ENCODE peak calls at places on chromosomes 16 and 17, in nine cellular contexts. R, N, H, B, V, M, C, E and K are unnamed samples.

GRCh38 chr17:74513987-74514631 is 17.2 kb downstream of the CD300LB start:
- DNase-seq in R (no peak), N (peak; percentile 62), H (peak; percentile 25), B (no peak), V (no peak), M (no peak), C (no peak), E (no peak), K (no peak)

GRCh38 chr17:37327341-37328090 is 48.3 kb upstream of the C17orf78 start:
- DNase-seq in R (no peak), N (no peak), H (no peak), B (no peak), V (no peak), M (no peak), C (no peak), E (no peak), K (no peak)

GRCh38 chr16:87085441-87085840 is 231.8 kb downstream of the C16orf95 start:
- DNase-seq in R (no peak), N (no peak), H (no peak), B (no peak), V (no peak), M (no peak), C (no peak), E (no peak), K (no peak)

GRCh38 chr17:21285164-21286065 is 904 bp downstream of the MAP2K3 start:
- DNase-seq in R (peak; percentile 51), N (peak; percentile 42), H (peak; percentile 61), B (peak; percentile 81), V (peak; percentile 67), M (peak; percentile 34), C (no peak), E (peak; percentile 47), K (peak; percentile 46)

GRCh38 chr17:60039509-60040442 is 38.9 kb downstream of the HEATR6 start:
- DNase-seq in R (no peak), N (no peak), H (no peak), B (no peak), V (no peak), M (no peak), C (no peak), E (no peak), K (no peak)

GRCh38 chr16:25041437-25041836 is 26.3 kb upstream of the ARHGAP17 start:
- DNase-seq in R (no peak), N (no peak), H (no peak), B (no peak), V (no peak), M (no peak), C (no peak), E (no peak), K (no peak)

GRCh38 chr16:26752166-26752565 is 314.6 kb upstream of the C16orf82 start:
- DNase-seq in R (no peak), N (no peak), H (no peak), B (no peak), V (no peak), M (no peak), C (no peak), E (no peak), K (no peak)

GRCh38 chr16:61323456-61323855 is 712.8 kb downstream of the CDH8 start:
- DNase-seq in R (no peak), N (no peak), H (no peak), B (no peak), V (no peak), M (no peak), C (no peak), E (no peak), K (no peak)

GRCh38 chr17:56600246-56600645 is 6.7 kb downstream of the NOG start:
- DNase-seq in R (no peak), N (no peak), H (no peak), B (no peak), V (no peak), M (no peak), C (no peak), E (no peak), K (no peak)

GRCh38 chr16:10126686-10127085 is 55.5 kb downstream of the GRIN2A start:
- DNase-seq in R (no peak), N (no peak), H (no peak), B (no peak), V (no peak), M (no peak), C (no peak), E (peak; percentile 24), K (no peak)

GRCh38 chr16:46789499-46790414 is 41.2 kb downstream of the C16orf87 start:
- DNase-seq in R (peak; percentile 83), N (peak; percentile 79), H (peak; percentile 82), B (peak; percentile 82), V (peak; percentile 86), M (peak; percentile 81), C (peak; percentile 54), E (peak; percentile 77), K (peak; percentile 92)

GRCh38 chr17:50213026-50214015 is 11.9 kb upstream of the COL1A1 start:
- DNase-seq in R (no peak), N (no peak), H (peak; percentile 10), B (no peak), V (peak; percentile 31), M (no peak), C (no peak), E (peak; percentile 23), K (no peak)

GRCh38 chr17:77724876-77725615 is 233.5 kb upstream of the TNRC6C start:
- DNase-seq in R (peak; percentile 61), N (no peak), H (peak; percentile 53), B (no peak), V (no peak), M (no peak), C (no peak), E (no peak), K (no peak)

GRCh38 chr17:16941643-16942042 is 30.3 kb downstream of the TNFRSF13B start:
- DNase-seq in R (no peak), N (peak; percentile 6), H (no peak), B (no peak), V (no peak), M (no peak), C (no peak), E (no peak), K (no peak)

GRCh38 chr17:64443086-64443760 is 5.7 kb upstream of the MILR1 start:
- DNase-seq in R (no peak), N (no peak), H (no peak), B (no peak), V (no peak), M (no peak), C (no peak), E (no peak), K (no peak)

GRCh38 chr17:64447526-64447925 is 1.4 kb upstream of the MILR1 start:
- DNase-seq in R (no peak), N (no peak), H (no peak), B (no peak), V (no peak), M (no peak), C (no peak), E (no peak), K (no peak)

GRCh38 chr17:64449545-64449944 is 630 bp downstream of the MILR1 start:
- DNase-seq in R (no peak), N (no peak), H (no peak), B (no peak), V (no peak), M (no peak), C (no peak), E (no peak), K (no peak)

GRCh38 chr17:64448665-64449512 is at the start of gene MILR1:
- DNase-seq in R (peak; percentile 24), N (peak; percentile 35), H (no peak), B (peak; percentile 71), V (no peak), M (peak; percentile 33), C (no peak), E (peak; percentile 18), K (no peak)
- TF ChIP-seq POLR2A in R (no peak), N (no peak), H (no peak), B (no peak), V (no peak), M (no peak), C (no peak), E (no peak), K (no peak)

GRCh38 chr17:38881600-38882191 is 11.8 kb downstream of the LASP1 start:
- DNase-seq in R (peak; percentile 60), N (peak; percentile 79), H (peak; percentile 52), B (peak; percentile 92), V (peak; percentile 90), M (peak; percentile 76), C (peak; percentile 62), E (peak; percentile 85), K (no peak)

GRCh38 chr17:38877130-38877851 is 7.4 kb downstream of the LASP1 start:
- DNase-seq in R (peak; percentile 43), N (no peak), H (no peak), B (no peak), V (peak; percentile 31), M (no peak), C (no peak), E (no peak), K (no peak)

GRCh38 chr17:38875477-38876080 is 5.7 kb downstream of the LASP1 start:
- DNase-seq in R (no peak), N (no peak), H (no peak), B (no peak), V (peak; percentile 30), M (no peak), C (no peak), E (no peak), K (no peak)

GRCh38 chr17:38883592-38884526 is 14.0 kb downstream of the LASP1 start:
- DNase-seq in R (no peak), N (no peak), H (no peak), B (no peak), V (no peak), M (no peak), C (no peak), E (no peak), K (no peak)

GRCh38 chr17:38879878-38880727 is 10.2 kb downstream of the LASP1 start:
- DNase-seq in R (peak; percentile 41), N (peak; percentile 50), H (no peak), B (peak; percentile 79), V (peak; percentile 69), M (no peak), C (no peak), E (peak; percentile 62), K (no peak)
- H3K4me1 ChIP-seq in R (peaks cover 71% of the 10 kb centered on the region), N (peaks cover 59% of the 10 kb centered on the region), H (peaks cover 95% of the 10 kb centered on the region), B (peaks cover 86% of the 10 kb centered on the region), V (peaks cover 32% of the 10 kb centered on the region), M (peaks cover 92% of the 10 kb centered on the region), C (peaks cover 85% of the 10 kb centered on the region), E (peaks cover 29% of the 10 kb centered on the region), K (no peaks in the 10 kb centered on the region)

GRCh38 chr17:81253358-81254131 is 14.4 kb downstream of the NDUFAF8 start:
- DNase-seq in R (peak; percentile 40), N (peak; percentile 47), H (peak; percentile 57), B (no peak), V (no peak), M (no peak), C (no peak), E (peak; percentile 61), K (no peak)
- H3K36me3 ChIP-seq in R (no peaks in the 10 kb centered on the region), N (no peaks in the 10 kb centered on the region), H (peaks cover 66% of the 10 kb centered on the region), B (no peaks in the 10 kb centered on the region), V (no peaks in the 10 kb centered on the region), M (peaks cover 25% of the 10 kb centered on the region), C (peaks cover 8% of the 10 kb centered on the region), E (no peaks in the 10 kb centered on the region), K (peaks cover 45% of the 10 kb centered on the region)

DNA sequence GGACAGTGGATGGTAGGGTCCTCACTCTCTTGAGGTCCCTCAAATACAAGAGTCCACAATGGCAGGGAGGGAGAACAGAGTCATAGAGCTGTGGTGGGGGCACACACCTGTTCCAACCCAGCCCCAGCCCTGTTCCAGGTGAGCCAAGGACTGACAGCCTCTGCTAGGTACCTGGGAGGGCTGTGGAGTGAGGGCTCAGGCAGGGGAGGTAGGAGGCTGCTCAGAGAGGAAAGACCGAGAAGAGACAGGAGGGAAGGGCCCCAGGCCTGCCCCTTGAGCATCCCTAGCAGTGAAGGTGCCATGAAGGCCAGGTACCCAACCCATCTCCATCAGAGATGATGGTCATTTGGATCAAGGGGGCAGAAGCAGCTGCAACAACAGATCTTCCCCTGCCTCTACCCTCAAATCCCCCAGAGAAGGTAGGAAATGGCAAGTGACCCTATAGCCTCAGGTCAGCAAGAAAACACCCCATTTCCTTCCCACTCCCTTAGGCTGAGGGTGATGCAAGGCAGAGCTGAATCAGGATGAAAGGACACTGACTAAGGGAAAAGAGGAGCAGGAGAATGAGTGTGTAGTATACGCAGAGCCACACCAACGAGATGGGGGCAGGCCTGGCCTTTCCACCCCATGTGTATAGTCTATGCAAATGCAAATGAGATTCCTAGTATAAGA is 28.6 kb downstream of the CD300LG start:
- DNase-seq in R (no peak), N (no peak), H (no peak), B (no peak), V (no peak), M (no peak), C (no peak), E (no peak), K (no peak)
- TF ChIP-seq POLR2A in R (no peak), N (no peak), H (no peak), B (no peak), V (no peak), M (no peak), C (no peak), E (no peak), K (no peak)